ENCODE peak calls at places on chromosomes 6 and 20, in seven cellular contexts. G, S, F, L, C, W and T are unnamed samples.
A peak's percentile ranks its signal among the peaks of the same experiment; 100 is the strongest.

GRCh38 chr20:44123874-44124535 is 63.0 kb downstream of the JPH2 start:
- DNase-seq in G (no peak), S (no peak), F (no peak), L (no peak), C (no peak), W (no peak), T (no peak)

GRCh38 chr6:24931752-24932691 is 3.7 kb downstream of the RIPOR2 start:
- DNase-seq in G (peak; percentile 61), S (peak; percentile 56), F (peak; percentile 86), L (no peak), C (peak; percentile 59), W (no peak), T (no peak)

GRCh38 chr6:139289233-139289632 is 2.6 kb downstream of the TXLNB start:
- DNase-seq in G (no peak), S (no peak), F (no peak), L (no peak), C (no peak), W (no peak), T (no peak)

GRCh38 chr20:45810191-45810590 is 2.3 kb upstream of the UBE2C start:
- DNase-seq in G (peak; percentile 72), S (no peak), F (no peak), L (no peak), C (no peak), W (no peak), T (no peak)

GRCh38 chr6:99613705-99614429 is 7.2 kb downstream of the PRDM13 start:
- DNase-seq in G (no peak), S (no peak), F (peak; percentile 16), L (peak; percentile 72), C (no peak), W (peak; percentile 74), T (no peak)

GRCh38 chr6:4668271-4669179 is 107.7 kb upstream of the CDYL start:
- DNase-seq in G (no peak), S (no peak), F (no peak), L (no peak), C (peak; percentile 53), W (no peak), T (no peak)

GRCh38 chr6:10033223-10033829 is 381.5 kb downstream of the TFAP2A start:
- DNase-seq in G (no peak), S (no peak), F (no peak), L (no peak), C (no peak), W (no peak), T (no peak)

GRCh38 chr20:33415948-33416347 is 14.6 kb upstream of the CDK5RAP1 start:
- DNase-seq in G (no peak), S (peak; percentile 73), F (peak; percentile 62), L (peak; percentile 53), C (peak; percentile 55), W (no peak), T (no peak)

GRCh38 chr20:2538931-2539330 is 2.6 kb downstream of the TMC2 start:
- DNase-seq in G (no peak), S (no peak), F (no peak), L (no peak), C (no peak), W (no peak), T (no peak)

GRCh38 chr20:23291575-23292240 is 58.9 kb upstream of the NXT1 start:
- DNase-seq in G (no peak), S (no peak), F (no peak), L (no peak), C (no peak), W (no peak), T (no peak)

GRCh38 chr20:11791316-11792228 is 126.1 kb upstream of the BTBD3 start:
- DNase-seq in G (no peak), S (no peak), F (no peak), L (no peak), C (no peak), W (no peak), T (no peak)

GRCh38 chr20:32961956-32962517 is 42.2 kb downstream of the SUN5 start:
- DNase-seq in G (no peak), S (no peak), F (no peak), L (no peak), C (no peak), W (no peak), T (no peak)

GRCh38 chr6:76703786-76704185 is 631.3 kb upstream of the IMPG1 start:
- DNase-seq in G (no peak), S (no peak), F (no peak), L (no peak), C (no peak), W (no peak), T (no peak)

GRCh38 chr20:57711826-57712225 is 2.0 kb upstream of the PMEPA1 start:
- DNase-seq in G (no peak), S (no peak), F (no peak), L (no peak), C (no peak), W (no peak), T (no peak)

GRCh38 chr6:101399627-101399955 is 6.1 kb downstream of the GRIK2 start:
- DNase-seq in G (no peak), S (no peak), F (no peak), L (peak; percentile 36), C (no peak), W (peak; percentile 47), T (no peak)

GRCh38 chr20:44051661-44052000 is 135.4 kb downstream of the JPH2 start:
- DNase-seq in G (no peak), S (no peak), F (no peak), L (no peak), C (no peak), W (no peak), T (no peak)

GRCh38 chr20:33191484-33191883 is 23.5 kb downstream of the BPIFA2 start:
- DNase-seq in G (no peak), S (no peak), F (no peak), L (no peak), C (no peak), W (no peak), T (no peak)

GRCh38 chr6:28115799-28116198 is 8.6 kb upstream of the ZSCAN16 start:
- DNase-seq in G (no peak), S (no peak), F (no peak), L (no peak), C (no peak), W (no peak), T (no peak)

GRCh38 chr6:158122048-158122447 is 46.0 kb downstream of the SERAC1 start:
- DNase-seq in G (no peak), S (no peak), F (no peak), L (no peak), C (no peak), W (no peak), T (no peak)

GRCh38 chr6:138655828-138656227 is 117.7 kb upstream of the CCDC28A start:
- DNase-seq in G (no peak), S (no peak), F (no peak), L (no peak), C (no peak), W (no peak), T (no peak)

GRCh38 chr6:42128460-42129359 is 13.7 kb downstream of the C6orf132 start:
- DNase-seq in G (peak; percentile 53), S (no peak), F (no peak), L (peak; percentile 55), C (no peak), W (peak; percentile 49), T (peak; percentile 82)

GRCh38 chr20:15220778-15221565 is 883.6 kb upstream of the FLRT3 start:
- DNase-seq in G (peak; percentile 31), S (peak; percentile 17), F (no peak), L (no peak), C (peak; percentile 25), W (no peak), T (no peak)

GRCh38 chr6:14066782-14067406 is 50.7 kb upstream of the CD83 start:
- DNase-seq in G (peak; percentile 61), S (peak; percentile 85), F (peak; percentile 75), L (no peak), C (peak; percentile 79), W (no peak), T (no peak)

GRCh38 chr20:24116611-24117010 is 128.0 kb upstream of the GGTLC1 start:
- DNase-seq in G (no peak), S (no peak), F (no peak), L (no peak), C (no peak), W (no peak), T (no peak)

DNA sequence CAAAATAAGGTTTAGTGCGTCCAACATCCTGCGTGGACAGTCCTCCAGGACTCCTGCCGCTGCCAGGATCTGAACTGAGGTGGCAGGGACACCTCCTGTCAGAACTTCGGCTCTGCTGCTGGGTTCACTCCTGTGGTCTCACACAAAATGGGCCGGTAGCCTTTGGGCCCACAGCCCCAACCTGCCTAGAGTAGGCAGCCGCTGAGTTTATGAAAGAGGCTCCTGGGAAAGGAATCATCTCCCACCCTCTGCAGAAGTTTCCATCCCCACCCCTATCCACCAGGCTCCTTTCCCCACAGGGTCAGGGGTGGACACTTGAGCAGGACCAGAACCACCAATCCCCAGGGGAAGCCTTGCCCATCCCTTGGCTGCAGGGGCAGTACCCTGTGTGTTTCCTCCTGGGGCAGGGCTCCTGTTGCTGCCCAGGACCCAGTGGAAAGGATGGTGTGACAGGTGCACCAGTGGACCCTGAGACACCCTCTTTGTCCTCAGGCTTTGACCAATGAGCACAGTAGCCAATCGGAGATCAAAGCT is 2.1 kb upstream of the ABHD16B start:
- DNase-seq in G (no peak), S (no peak), F (no peak), L (no peak), C (no peak), W (no peak), T (no peak)
- TF ChIP-seq CTCF in G (no peak), S (no peak), F (no peak), L (no peak), C (no peak), W (no peak), T (no peak)

GRCh38 chr6:3417473-3417872 is 39.4 kb downstream of the SLC22A23 start:
- DNase-seq in G (no peak), S (no peak), F (no peak), L (no peak), C (no peak), W (no peak), T (no peak)

GRCh38 chr6:3418521-3419060 is 38.3 kb downstream of the SLC22A23 start:
- DNase-seq in G (peak; percentile 25), S (no peak), F (no peak), L (no peak), C (no peak), W (no peak), T (no peak)

GRCh38 chr6:3421145-3421544 is 35.7 kb downstream of the SLC22A23 start:
- DNase-seq in G (no peak), S (no peak), F (no peak), L (no peak), C (no peak), W (no peak), T (no peak)

GRCh38 chr6:3421763-3422456 is 34.9 kb downstream of the SLC22A23 start:
- DNase-seq in G (peak; percentile 85), S (peak; percentile 73), F (no peak), L (no peak), C (peak; percentile 84), W (no peak), T (no peak)

GRCh38 chr6:3419624-3420272 is 37.1 kb downstream of the SLC22A23 start:
- DNase-seq in G (no peak), S (peak; percentile 45), F (no peak), L (no peak), C (peak; percentile 93), W (no peak), T (no peak)
- TF ChIP-seq CTCF in G (no peak), S (no peak), F (no peak), L (no peak), C (no peak), W (no peak), T (no peak)

GRCh38 chr20:63578224-63579016 is 4.4 kb upstream of the HELZ2 start:
- DNase-seq in G (no peak), S (no peak), F (peak; percentile 38), L (no peak), C (no peak), W (no peak), T (no peak)
- TF ChIP-seq CTCF in G (no peak), S (no peak), F (peak; percentile 64), L (no peak), C (no peak), W (no peak), T (peak; percentile 4)

GRCh38 chr6:111282564-111282963 is 195.3 kb downstream of the SLC16A10 start:
- DNase-seq in G (no peak), S (no peak), F (no peak), L (no peak), C (no peak), W (no peak), T (no peak)
- TF ChIP-seq CTCF in G (no peak), S (no peak), F (no peak), L (no peak), C (no peak), W (no peak), T (no peak)